ENCODE peak calls at places on chromosomes 4 and X, in seven cellular contexts. One of them, this sample, is unnamed.

GRCh38 chr4:14269824-14270223 is 642.3 kb upstream of the BOD1L1 start:
- DNase-seq in aorta: no peak
- DNase-seq in endodermal cell: no peak
- DNase-seq in dorsolateral prefrontal cortex: no peak
- DNase-seq in mammary epithelial cell: no peak
- DNase-seq in H9: no peak
- DNase-seq in CD4-positive, CD25-positive, alpha-beta regulatory T cell: no peak
- DNase-seq in this sample: no peak

GRCh38 chrX:16559206-16559619 is 90.7 kb upstream of the S100G start:
- DNase-seq in H9: no peak
- DNase-seq in CD4-positive, CD25-positive, alpha-beta regulatory T cell: no peak
- DNase-seq in aorta: no peak
- DNase-seq in mammary epithelial cell: no peak
- DNase-seq in dorsolateral prefrontal cortex: no peak
- DNase-seq in endodermal cell: no peak
- DNase-seq in this sample: no peak

GRCh38 chr4:1010522-1011021 is 854 bp upstream of the FGFRL1 start:
- DNase-seq in CD4-positive, CD25-positive, alpha-beta regulatory T cell: peak; percentile 82
- DNase-seq in aorta: peak; percentile 92
- DNase-seq in dorsolateral prefrontal cortex: no peak
- DNase-seq in endodermal cell: peak; percentile 81
- DNase-seq in mammary epithelial cell: peak; percentile 93
- DNase-seq in H9: peak; percentile 62
- DNase-seq in this sample: peak; percentile 87

GRCh38 chrX:108261541-108262218 is 170.1 kb downstream of the ATG4A start:
- DNase-seq in dorsolateral prefrontal cortex: no peak
- DNase-seq in H9: no peak
- DNase-seq in endodermal cell: no peak
- DNase-seq in mammary epithelial cell: peak; percentile 93
- DNase-seq in CD4-positive, CD25-positive, alpha-beta regulatory T cell: no peak
- DNase-seq in aorta: no peak
- DNase-seq in this sample: peak; percentile 80

GRCh38 chr4:8289956-8290700 is 20.6 kb downstream of the HTRA3 start:
- DNase-seq in endodermal cell: peak; percentile 22
- DNase-seq in dorsolateral prefrontal cortex: no peak
- DNase-seq in CD4-positive, CD25-positive, alpha-beta regulatory T cell: no peak
- DNase-seq in mammary epithelial cell: no peak
- DNase-seq in H9: no peak
- DNase-seq in aorta: peak; percentile 20
- DNase-seq in this sample: no peak

GRCh38 chr4:120209706-120210105 is 143.1 kb upstream of the MAD2L1 start:
- DNase-seq in CD4-positive, CD25-positive, alpha-beta regulatory T cell: no peak
- DNase-seq in dorsolateral prefrontal cortex: no peak
- DNase-seq in endodermal cell: no peak
- DNase-seq in H9: no peak
- DNase-seq in mammary epithelial cell: no peak
- DNase-seq in aorta: no peak
- DNase-seq in this sample: no peak

GRCh38 chrX:77451041-77451440 is 3.9 kb downstream of the FGF16 start:
- DNase-seq in CD4-positive, CD25-positive, alpha-beta regulatory T cell: no peak
- DNase-seq in aorta: no peak
- DNase-seq in dorsolateral prefrontal cortex: no peak
- DNase-seq in mammary epithelial cell: peak; percentile 76
- DNase-seq in H9: no peak
- DNase-seq in endodermal cell: no peak
- DNase-seq in this sample: peak; percentile 34

GRCh38 chr4:126018274-126018673 is 703.5 kb downstream of the FAT4 start:
- DNase-seq in mammary epithelial cell: no peak
- DNase-seq in endodermal cell: no peak
- DNase-seq in dorsolateral prefrontal cortex: no peak
- DNase-seq in aorta: no peak
- DNase-seq in H9: no peak
- DNase-seq in CD4-positive, CD25-positive, alpha-beta regulatory T cell: no peak
- DNase-seq in this sample: no peak

GRCh38 chr4:114653675-114654074 is 55.1 kb downstream of the UGT8 start:
- DNase-seq in endodermal cell: no peak
- DNase-seq in mammary epithelial cell: no peak
- DNase-seq in H9: no peak
- DNase-seq in aorta: no peak
- DNase-seq in CD4-positive, CD25-positive, alpha-beta regulatory T cell: no peak
- DNase-seq in dorsolateral prefrontal cortex: no peak
- DNase-seq in this sample: no peak

GRCh38 chr4:151100517-151100916 is 1.1 kb downstream of the RPS3A start:
- DNase-seq in CD4-positive, CD25-positive, alpha-beta regulatory T cell: peak; percentile 22
- DNase-seq in aorta: no peak
- DNase-seq in H9: no peak
- DNase-seq in endodermal cell: peak; percentile 10
- DNase-seq in mammary epithelial cell: no peak
- DNase-seq in dorsolateral prefrontal cortex: no peak
- DNase-seq in this sample: no peak
- H3K27ac ChIP-seq in CD4-positive, CD25-positive, alpha-beta regulatory T cell: peak overlapping the region; percentile 86
- H3K27ac ChIP-seq in aorta: no peak overlapping the region
- H3K27ac ChIP-seq in H9: no peak overlapping the region
- H3K27ac ChIP-seq in endodermal cell: no peak overlapping the region
- H3K27ac ChIP-seq in mammary epithelial cell: peak overlapping the region; percentile 95
- H3K27ac ChIP-seq in dorsolateral prefrontal cortex: no peak overlapping the region
- H3K27ac ChIP-seq in this sample: peak overlapping the region; percentile 87

DNA sequence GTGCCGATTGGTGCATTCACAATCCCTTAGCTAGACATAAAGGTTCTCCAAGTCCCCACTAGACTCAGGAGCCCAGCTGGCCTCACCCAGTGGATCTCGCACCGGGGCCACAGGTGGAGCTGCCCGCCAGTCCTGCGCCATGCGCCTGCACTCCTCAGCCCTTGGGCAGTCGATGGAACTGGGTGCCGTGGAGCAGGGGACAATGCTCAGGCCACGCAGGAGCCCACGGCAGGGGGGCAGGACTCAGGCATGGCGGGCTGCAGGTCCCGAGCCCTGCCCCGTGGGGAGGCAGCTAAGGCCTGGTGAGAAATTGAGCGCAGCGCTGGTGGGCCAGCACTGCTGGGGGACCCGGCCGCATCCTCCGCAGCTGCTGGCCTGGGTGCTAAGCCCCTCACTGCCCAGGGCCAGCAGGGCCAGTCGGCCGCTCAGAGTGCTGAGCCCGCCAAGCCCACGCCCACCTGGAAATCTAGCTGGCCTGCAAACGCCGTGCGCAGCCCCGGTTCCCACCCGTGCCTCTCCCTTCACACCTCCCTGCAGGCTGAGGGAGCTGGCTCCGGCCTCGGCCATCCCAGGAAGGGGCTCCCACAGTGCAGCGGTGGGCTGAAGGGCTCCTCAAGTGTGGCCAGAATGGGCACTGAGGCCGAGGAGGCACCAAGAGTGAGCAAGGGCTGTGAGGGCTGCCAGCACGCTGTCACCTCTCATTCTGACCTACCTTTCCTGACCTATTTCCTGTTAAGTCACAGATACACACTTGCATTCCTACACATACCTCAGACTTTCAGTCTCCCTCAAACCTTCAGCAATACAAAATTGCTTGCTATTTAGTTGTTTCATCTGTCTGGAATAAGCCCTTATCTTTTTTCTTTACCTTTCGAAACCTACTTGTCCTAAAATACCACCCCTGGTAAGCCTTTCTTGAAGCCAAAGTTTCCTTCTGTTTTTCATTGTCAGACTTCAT is 20.7 kb downstream of the UBE2K start:
- DNase-seq in mammary epithelial cell: no peak
- DNase-seq in CD4-positive, CD25-positive, alpha-beta regulatory T cell: peak; percentile 28
- DNase-seq in aorta: peak; percentile 65
- DNase-seq in H9: no peak
- DNase-seq in dorsolateral prefrontal cortex: no peak
- DNase-seq in endodermal cell: no peak
- DNase-seq in this sample: no peak
- H3K27ac ChIP-seq in mammary epithelial cell: no peak overlapping the region
- H3K27ac ChIP-seq in CD4-positive, CD25-positive, alpha-beta regulatory T cell: peak overlapping the region; percentile 5
- H3K27ac ChIP-seq in aorta: no peak overlapping the region
- H3K27ac ChIP-seq in H9: no peak overlapping the region
- H3K27ac ChIP-seq in dorsolateral prefrontal cortex: no peak overlapping the region
- H3K27ac ChIP-seq in endodermal cell: no peak overlapping the region
- H3K27ac ChIP-seq in this sample: peak overlapping the region; percentile 37

DNA sequence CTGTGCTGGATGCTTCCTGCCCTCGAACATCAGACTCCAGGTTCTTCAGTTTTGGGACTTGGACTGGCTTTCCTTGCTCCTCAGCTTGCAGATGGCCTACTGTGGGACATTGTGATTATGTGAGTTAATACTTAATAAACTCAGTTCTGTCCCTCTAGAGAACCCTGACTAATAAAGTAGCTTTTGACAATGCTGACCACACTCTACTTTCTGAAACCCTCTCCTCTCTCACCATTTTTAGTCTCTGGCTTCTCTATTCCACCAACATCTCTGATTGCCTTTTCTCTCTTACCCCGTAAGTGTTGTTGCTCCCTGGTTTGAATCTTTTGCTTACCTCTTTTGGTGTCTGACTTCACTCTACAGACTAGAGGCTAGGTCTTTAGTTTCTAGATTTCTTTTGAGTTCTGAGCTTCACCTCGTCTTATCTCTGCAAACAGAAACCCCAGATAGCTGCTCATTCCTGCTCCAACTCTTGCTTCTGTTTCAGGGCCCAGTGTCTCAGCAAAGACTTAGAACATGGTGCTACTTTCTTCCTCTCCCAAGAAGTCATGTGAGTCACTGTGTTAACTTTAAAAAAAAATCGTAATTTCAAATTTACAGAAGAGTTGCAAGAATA is 11.4 kb downstream of the TMSB4X start:
- DNase-seq in endodermal cell: no peak
- DNase-seq in H9: no peak
- DNase-seq in dorsolateral prefrontal cortex: no peak
- DNase-seq in aorta: no peak
- DNase-seq in CD4-positive, CD25-positive, alpha-beta regulatory T cell: no peak
- DNase-seq in mammary epithelial cell: no peak
- DNase-seq in this sample: no peak
- H3K27ac ChIP-seq in endodermal cell: no peak overlapping the region
- H3K27ac ChIP-seq in H9: no peak overlapping the region
- H3K27ac ChIP-seq in dorsolateral prefrontal cortex: no peak overlapping the region
- H3K27ac ChIP-seq in aorta: no peak overlapping the region
- H3K27ac ChIP-seq in CD4-positive, CD25-positive, alpha-beta regulatory T cell: peak overlapping the region; percentile 71
- H3K27ac ChIP-seq in mammary epithelial cell: no peak overlapping the region
- H3K27ac ChIP-seq in this sample: no peak overlapping the region

GRCh38 chr4:163755013-163755412 is 260.5 kb downstream of the TMA16 start:
- DNase-seq in endodermal cell: no peak
- DNase-seq in mammary epithelial cell: peak; percentile 23
- DNase-seq in H9: no peak
- DNase-seq in CD4-positive, CD25-positive, alpha-beta regulatory T cell: peak; percentile 32
- DNase-seq in aorta: no peak
- DNase-seq in dorsolateral prefrontal cortex: no peak
- DNase-seq in this sample: no peak

GRCh38 chr4:163762756-163763155 is 268.3 kb downstream of the TMA16 start:
- DNase-seq in endodermal cell: no peak
- DNase-seq in CD4-positive, CD25-positive, alpha-beta regulatory T cell: no peak
- DNase-seq in dorsolateral prefrontal cortex: no peak
- DNase-seq in aorta: no peak
- DNase-seq in mammary epithelial cell: no peak
- DNase-seq in H9: no peak
- DNase-seq in this sample: no peak

DNA sequence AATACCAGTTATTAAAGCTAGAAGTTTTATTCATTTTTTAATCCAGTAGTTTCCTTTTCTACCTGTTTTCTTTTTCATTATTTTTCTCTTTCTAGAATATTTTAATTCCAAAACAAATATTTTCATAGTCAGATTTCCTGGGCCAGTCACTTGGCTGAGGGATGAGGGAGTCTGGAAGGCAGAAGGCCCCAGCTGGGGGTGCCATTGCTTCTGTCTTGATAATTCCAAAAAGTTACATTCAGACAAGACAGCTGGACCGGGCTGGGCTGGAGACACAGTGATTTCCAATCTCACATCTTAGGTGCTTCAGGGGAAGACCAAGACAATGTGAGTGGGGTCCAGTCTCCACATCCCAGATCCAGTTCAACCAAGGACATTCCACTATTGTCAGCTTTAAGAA is 263.5 kb downstream of the TMA16 start:
- DNase-seq in mammary epithelial cell: no peak
- DNase-seq in endodermal cell: no peak
- DNase-seq in H9: no peak
- DNase-seq in aorta: no peak
- DNase-seq in CD4-positive, CD25-positive, alpha-beta regulatory T cell: no peak
- DNase-seq in dorsolateral prefrontal cortex: no peak
- DNase-seq in this sample: no peak
- H3K27ac ChIP-seq in mammary epithelial cell: no peak overlapping the region
- H3K27ac ChIP-seq in endodermal cell: no peak overlapping the region
- H3K27ac ChIP-seq in H9: no peak overlapping the region
- H3K27ac ChIP-seq in aorta: no peak overlapping the region
- H3K27ac ChIP-seq in CD4-positive, CD25-positive, alpha-beta regulatory T cell: no peak overlapping the region
- H3K27ac ChIP-seq in dorsolateral prefrontal cortex: no peak overlapping the region
- H3K27ac ChIP-seq in this sample: no peak overlapping the region

GRCh38 chr4:57099363-57099762 is 10.8 kb downstream of the IGFBP7 start:
- DNase-seq in aorta: no peak
- DNase-seq in H9: no peak
- DNase-seq in endodermal cell: no peak
- DNase-seq in mammary epithelial cell: no peak
- DNase-seq in dorsolateral prefrontal cortex: no peak
- DNase-seq in CD4-positive, CD25-positive, alpha-beta regulatory T cell: no peak
- DNase-seq in this sample: no peak

GRCh38 chr4:57095956-57096355 is 14.2 kb downstream of the IGFBP7 start:
- DNase-seq in mammary epithelial cell: no peak
- DNase-seq in CD4-positive, CD25-positive, alpha-beta regulatory T cell: no peak
- DNase-seq in aorta: no peak
- DNase-seq in dorsolateral prefrontal cortex: no peak
- DNase-seq in H9: no peak
- DNase-seq in endodermal cell: no peak
- DNase-seq in this sample: no peak

GRCh38 chr4:57098415-57098814 is 11.8 kb downstream of the IGFBP7 start:
- DNase-seq in CD4-positive, CD25-positive, alpha-beta regulatory T cell: no peak
- DNase-seq in dorsolateral prefrontal cortex: no peak
- DNase-seq in mammary epithelial cell: no peak
- DNase-seq in endodermal cell: no peak
- DNase-seq in H9: no peak
- DNase-seq in aorta: no peak
- DNase-seq in this sample: no peak

GRCh38 chr4:57098945-57099344 is 11.2 kb downstream of the IGFBP7 start:
- DNase-seq in mammary epithelial cell: peak; percentile 38
- DNase-seq in endodermal cell: no peak
- DNase-seq in H9: no peak
- DNase-seq in aorta: no peak
- DNase-seq in dorsolateral prefrontal cortex: no peak
- DNase-seq in CD4-positive, CD25-positive, alpha-beta regulatory T cell: no peak
- DNase-seq in this sample: no peak

DNA sequence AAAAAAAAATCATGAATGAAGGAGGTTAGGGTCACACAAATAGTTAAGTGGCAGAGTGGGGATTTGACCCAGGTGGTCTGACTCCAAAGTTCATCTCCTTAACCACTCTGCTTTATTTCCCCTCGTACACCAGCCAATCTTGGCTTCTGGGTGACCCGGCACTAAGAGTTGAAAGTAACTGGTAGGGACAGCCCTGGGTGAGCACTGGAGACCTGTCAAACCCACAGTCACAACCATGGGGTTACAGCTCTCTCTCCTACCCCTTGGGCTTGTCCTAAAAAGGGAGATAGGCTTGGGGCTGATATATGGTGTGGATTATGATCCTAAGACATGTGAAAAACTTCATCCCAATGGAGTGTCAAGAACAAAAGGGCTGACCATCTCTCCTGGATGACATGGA is 12.5 kb downstream of the IGFBP7 start:
- DNase-seq in mammary epithelial cell: no peak
- DNase-seq in CD4-positive, CD25-positive, alpha-beta regulatory T cell: no peak
- DNase-seq in endodermal cell: no peak
- DNase-seq in aorta: no peak
- DNase-seq in H9: no peak
- DNase-seq in dorsolateral prefrontal cortex: no peak
- DNase-seq in this sample: no peak
- H3K27ac ChIP-seq in mammary epithelial cell: no peak overlapping the region
- H3K27ac ChIP-seq in CD4-positive, CD25-positive, alpha-beta regulatory T cell: no peak overlapping the region
- H3K27ac ChIP-seq in endodermal cell: no peak overlapping the region
- H3K27ac ChIP-seq in aorta: peak overlapping the region; percentile 97
- H3K27ac ChIP-seq in H9: no peak overlapping the region
- H3K27ac ChIP-seq in dorsolateral prefrontal cortex: no peak overlapping the region
- H3K27ac ChIP-seq in this sample: no peak overlapping the region